ENCODE peak calls at places on chromosomes 1 and 21, in seven cellular contexts. K, R, Z, P, H, U and J are unnamed samples.

GRCh38 chr1:50348449-50349241 is 74.6 kb downstream of the DMRTA2 start:
- DNase-seq in K (peak; percentile 26), R (peak; percentile 36), Z (peak; percentile 69), P (no peak), H (peak; percentile 53), U (peak; percentile 31), J (peak; percentile 52)

GRCh38 chr1:238499036-238499435 is 608.3 kb upstream of the ZP4 start:
- DNase-seq in K (no peak), R (no peak), Z (no peak), P (no peak), H (no peak), U (no peak), J (no peak)

GRCh38 chr1:212782422-212783154 is 9.0 kb downstream of the NSL1 start:
- DNase-seq in K (no peak), R (no peak), Z (peak; percentile 3), P (no peak), H (no peak), U (no peak), J (peak; percentile 21)

GRCh38 chr21:15645830-15646229 is 84.0 kb upstream of the USP25 start:
- DNase-seq in K (no peak), R (no peak), Z (no peak), P (no peak), H (no peak), U (no peak), J (no peak)

GRCh38 chr1:31577515-31578191 is 1.3 kb downstream of the TINAGL1 start:
- DNase-seq in K (no peak), R (no peak), Z (peak; percentile 24), P (no peak), H (no peak), U (no peak), J (no peak)

GRCh38 chr1:30888391-30888790 is 20.2 kb downstream of the SDC3 start:
- DNase-seq in K (peak; percentile 82), R (peak; percentile 72), Z (no peak), P (no peak), H (no peak), U (no peak), J (no peak)

GRCh38 chr1:39727932-39728317 is 10.8 kb upstream of the PPIE start:
- DNase-seq in K (no peak), R (no peak), Z (no peak), P (no peak), H (no peak), U (no peak), J (no peak)

GRCh38 chr1:54009406-54009805 is 8.6 kb downstream of the LDLRAD1 start:
- DNase-seq in K (no peak), R (no peak), Z (no peak), P (no peak), H (no peak), U (no peak), J (no peak)

GRCh38 chr1:224080082-224080774 is 33.7 kb upstream of the FBXO28 start:
- DNase-seq in K (peak; percentile 19), R (no peak), Z (no peak), P (no peak), H (no peak), U (no peak), J (peak; percentile 63)

GRCh38 chr1:167052389-167052788 is 37.8 kb downstream of the GPA33 start:
- DNase-seq in K (no peak), R (no peak), Z (peak; percentile 31), P (no peak), H (no peak), U (no peak), J (no peak)

GRCh38 chr1:184002071-184002470 is 35.5 kb downstream of the COLGALT2 start:
- DNase-seq in K (peak; percentile 39), R (peak; percentile 47), Z (peak; percentile 92), P (no peak), H (no peak), U (no peak), J (no peak)

GRCh38 chr1:21935393-21935804 is 1.7 kb downstream of the HSPG2 start:
- DNase-seq in K (no peak), R (no peak), Z (peak; percentile 81), P (no peak), H (no peak), U (no peak), J (no peak)
- TF ChIP-seq POLR2A in K (no peak), R (no peak), Z (no peak), P (no peak), H (no peak), U (no peak), J (no peak)

DNA sequence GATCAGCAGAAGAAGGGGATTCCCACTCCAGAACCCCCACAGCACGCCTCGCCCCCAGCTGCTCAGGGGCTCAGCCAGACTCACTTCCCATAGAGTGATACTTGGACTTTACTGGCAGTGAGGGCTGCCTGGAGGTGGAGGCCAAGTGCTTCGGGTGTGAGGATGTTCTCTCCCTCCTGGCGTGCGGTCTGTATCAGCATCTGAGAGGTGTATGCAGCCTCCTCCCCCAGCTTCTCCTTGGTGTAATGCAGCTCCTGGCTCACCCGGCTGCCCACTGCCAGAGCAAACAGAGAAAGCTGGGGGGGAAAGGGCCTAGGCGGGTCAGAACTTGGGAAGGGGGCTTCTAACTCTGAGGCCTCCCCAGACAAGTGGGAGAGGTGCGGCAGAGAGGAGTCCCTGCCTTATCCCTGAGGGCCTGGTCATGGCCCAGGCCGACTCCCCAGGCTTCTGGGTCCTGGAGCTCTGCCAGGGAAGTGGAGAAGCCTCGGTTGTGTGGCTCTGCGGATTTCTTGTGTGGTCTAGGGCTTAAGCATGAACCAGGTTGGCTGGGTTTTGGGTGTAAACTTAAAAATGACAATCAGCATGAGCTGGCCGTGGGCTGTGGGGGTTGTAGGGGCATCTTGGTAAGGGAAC is 10.9 kb downstream of the PTCH2 start:
- DNase-seq in K (no peak), R (no peak), Z (no peak), P (peak; percentile 56), H (no peak), U (no peak), J (peak; percentile 63)
- TF ChIP-seq POLR2A in K (no peak), R (no peak), Z (no peak), P (no peak), H (no peak), U (no peak), J (no peak)

GRCh38 chr1:27556435-27556780 is 47.5 kb downstream of the AHDC1 start:
- DNase-seq in K (no peak), R (no peak), Z (no peak), P (no peak), H (no peak), U (no peak), J (no peak)

GRCh38 chr1:27556781-27557595 is 47.0 kb downstream of the AHDC1 start:
- DNase-seq in K (peak; percentile 96), R (peak; percentile 96), Z (peak; percentile 51), P (peak; percentile 90), H (peak; percentile 97), U (peak; percentile 70), J (peak; percentile 88)

GRCh38 chr1:27555700-27556424 is 48.1 kb downstream of the AHDC1 start:
- DNase-seq in K (no peak), R (peak; percentile 81), Z (no peak), P (peak; percentile 86), H (peak; percentile 75), U (peak; percentile 61), J (peak; percentile 40)

GRCh38 chr1:27559466-27560030 is 44.4 kb downstream of the AHDC1 start:
- DNase-seq in K (no peak), R (peak; percentile 4), Z (no peak), P (no peak), H (no peak), U (no peak), J (no peak)

GRCh38 chr1:27557596-27558340 is 46.2 kb downstream of the AHDC1 start:
- DNase-seq in K (no peak), R (no peak), Z (no peak), P (no peak), H (no peak), U (no peak), J (no peak)
- TF ChIP-seq POLR2A in K (no peak), R (no peak), Z (no peak), P (no peak), H (no peak), U (peak; percentile 14), J (no peak)

DNA sequence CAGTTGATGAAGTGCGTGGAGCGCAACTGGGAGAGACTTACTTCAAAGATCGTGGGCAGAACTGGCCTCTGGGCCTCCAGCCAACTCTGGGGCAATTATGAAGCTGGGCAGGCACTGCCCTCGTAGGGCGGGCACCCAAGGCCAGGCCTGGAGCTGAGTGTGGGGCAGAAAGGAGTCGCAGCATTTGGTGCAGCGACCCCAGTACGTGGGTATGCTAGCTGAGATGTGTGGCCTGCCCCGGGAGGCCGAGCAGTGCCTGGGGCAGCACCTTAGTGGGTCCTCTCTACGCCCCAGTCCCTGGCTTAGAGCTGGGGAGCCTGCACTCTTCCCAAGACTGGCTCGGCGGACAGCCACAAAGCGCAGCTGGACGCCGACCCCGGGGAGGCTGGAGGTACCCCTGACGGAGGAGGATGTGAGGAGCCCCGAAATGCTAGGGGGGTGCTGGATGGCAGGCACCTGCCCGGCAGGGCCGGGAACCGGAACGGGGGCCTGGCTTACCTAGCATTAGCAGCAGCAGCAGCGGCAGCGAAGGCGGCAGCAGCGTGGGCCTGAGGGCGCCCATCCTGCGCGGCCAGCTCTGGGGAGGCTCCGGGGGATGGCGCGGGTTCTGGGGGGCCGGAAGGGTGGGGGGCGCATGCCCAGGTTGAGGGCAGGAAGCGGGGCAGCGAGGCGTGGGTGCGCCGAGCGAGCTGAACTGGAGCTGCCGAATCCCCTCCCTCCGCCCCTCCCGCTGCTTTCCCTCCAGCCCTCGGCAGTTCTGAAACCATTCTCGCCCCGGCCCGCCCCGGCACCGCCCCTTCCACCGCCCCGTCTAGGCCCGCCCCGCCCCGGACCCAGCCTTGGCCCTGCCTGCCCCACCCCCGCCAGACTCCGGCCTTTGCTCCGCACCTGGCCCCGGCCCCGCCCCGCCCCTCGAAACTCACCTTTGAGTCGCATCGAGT is at the start of gene IGSF8:
- DNase-seq in K (peak; percentile 89), R (peak; percentile 93), Z (peak; percentile 68), P (peak; percentile 97), H (peak; percentile 90), U (peak; percentile 90), J (peak; percentile 84)
- TF ChIP-seq POLR2A in K (peak; percentile 46), R (no peak), Z (no peak), P (no peak), H (no peak), U (peak; percentile 43), J (no peak)

GRCh38 chr1:226149806-226150205 is 36.7 kb downstream of the ACBD3 start:
- DNase-seq in K (no peak), R (no peak), Z (peak; percentile 55), P (no peak), H (no peak), U (no peak), J (peak; percentile 45)

GRCh38 chr1:226144045-226144444 is 42.5 kb downstream of the ACBD3 start:
- DNase-seq in K (no peak), R (no peak), Z (no peak), P (no peak), H (no peak), U (no peak), J (peak; percentile 6)

DNA sequence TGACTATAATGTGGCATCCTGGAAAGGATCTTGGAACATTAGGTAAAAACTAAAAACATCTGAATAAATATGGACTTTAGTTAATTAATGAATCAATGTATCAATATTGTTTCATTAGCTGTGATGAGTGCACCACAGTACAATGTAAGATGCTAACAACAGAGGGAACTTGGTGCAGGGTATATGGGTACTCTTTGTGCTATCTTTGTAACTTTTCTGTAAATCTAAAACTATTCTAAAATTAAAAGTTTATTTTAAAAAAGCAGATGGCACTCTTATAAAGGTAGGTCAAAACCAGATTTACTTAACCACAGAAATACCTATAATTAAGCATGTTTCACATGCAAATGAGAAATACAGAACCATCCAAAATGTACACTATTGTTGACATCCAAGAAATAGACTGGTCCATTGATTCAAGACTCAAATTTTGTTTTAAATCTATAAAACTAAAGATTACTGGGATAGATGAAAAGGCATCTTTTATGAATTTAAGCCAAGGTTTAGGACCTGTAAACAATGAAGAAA is 38.4 kb downstream of the ACBD3 start:
- DNase-seq in K (no peak), R (no peak), Z (no peak), P (no peak), H (no peak), U (no peak), J (no peak)
- TF ChIP-seq POLR2A in K (no peak), R (no peak), Z (no peak), P (no peak), H (no peak), U (no peak), J (no peak)

GRCh38 chr1:87449348-87449963 is 120.8 kb downstream of the LMO4 start:
- DNase-seq in K (peak; percentile 39), R (peak; percentile 68), Z (no peak), P (no peak), H (peak; percentile 10), U (peak; percentile 54), J (peak; percentile 14)
- TF ChIP-seq POLR2A in K (no peak), R (no peak), Z (no peak), P (no peak), H (no peak), U (no peak), J (no peak)